ENCODE peak calls at places on chromosomes 11 and 22, in six cellular contexts. X, B, S, C, H and D are unnamed samples.

GRCh38 chr11:129213261-129213660 is 21.1 kb upstream of the ARHGAP32 start:
- DNase-seq in X (no peak), B (no peak), S (no peak), C (no peak), H (no peak), D (no peak)

GRCh38 chr22:22076937-22077703 is 94.5 kb upstream of the TOP3B start:
- DNase-seq in X (peak; percentile 67), B (no peak), S (peak; percentile 36), C (no peak), H (no peak), D (no peak)

GRCh38 chr11:131198161-131198560 is 172.3 kb upstream of the NTM start:
- DNase-seq in X (no peak), B (no peak), S (no peak), C (no peak), H (no peak), D (peak; percentile 30)

GRCh38 chr22:24503137-24503850 is 8.2 kb downstream of the UPB1 start:
- DNase-seq in X (peak; percentile 71), B (peak; percentile 40), S (peak; percentile 73), C (peak; percentile 76), H (no peak), D (peak; percentile 70)

GRCh38 chr22:43891360-43892182 is at the start of gene PNPLA5:
- DNase-seq in X (no peak), B (no peak), S (peak; percentile 44), C (no peak), H (no peak), D (peak; percentile 81)

GRCh38 chr22:36368359-36368983 is 19.3 kb downstream of the MYH9 start:
- DNase-seq in X (peak; percentile 91), B (no peak), S (peak; percentile 81), C (peak; percentile 63), H (no peak), D (no peak)

GRCh38 chr11:119572481-119573424 is 149.8 kb upstream of the THY1 start:
- DNase-seq in X (no peak), B (no peak), S (no peak), C (no peak), H (no peak), D (no peak)

GRCh38 chr11:30291331-30291730 is 31.6 kb upstream of the ARL14EP start:
- DNase-seq in X (no peak), B (no peak), S (no peak), C (no peak), H (no peak), D (no peak)

GRCh38 chr22:36737776-36738175 is 34.2 kb upstream of the CACNG2 start:
- DNase-seq in X (no peak), B (no peak), S (no peak), C (peak; percentile 23), H (no peak), D (peak; percentile 48)

GRCh38 chr11:130201026-130201425 is 41.4 kb downstream of the ST14 start:
- DNase-seq in X (no peak), B (no peak), S (no peak), C (no peak), H (no peak), D (no peak)

GRCh38 chr11:35418847-35419712 is at the start of gene SLC1A2:
- DNase-seq in X (peak; percentile 47), B (peak; percentile 27), S (peak; percentile 78), C (no peak), H (no peak), D (no peak)

GRCh38 chr11:35919244-35919643 is 24.6 kb upstream of the LDLRAD3 start:
- DNase-seq in X (peak; percentile 34), B (no peak), S (no peak), C (no peak), H (no peak), D (no peak)

GRCh38 chr11:123630126-123630531 is 24.3 kb downstream of the SCN3B start:
- DNase-seq in X (no peak), B (peak; percentile 75), S (no peak), C (no peak), H (no peak), D (no peak)

GRCh38 chr22:26234267-26234666 is 65.0 kb downstream of the SEZ6L start:
- DNase-seq in X (no peak), B (no peak), S (no peak), C (no peak), H (no peak), D (no peak)
- TF ChIP-seq CTCF in X (no peak), B (no peak), S (no peak), C (no peak), H (no peak), D (no peak)

DNA sequence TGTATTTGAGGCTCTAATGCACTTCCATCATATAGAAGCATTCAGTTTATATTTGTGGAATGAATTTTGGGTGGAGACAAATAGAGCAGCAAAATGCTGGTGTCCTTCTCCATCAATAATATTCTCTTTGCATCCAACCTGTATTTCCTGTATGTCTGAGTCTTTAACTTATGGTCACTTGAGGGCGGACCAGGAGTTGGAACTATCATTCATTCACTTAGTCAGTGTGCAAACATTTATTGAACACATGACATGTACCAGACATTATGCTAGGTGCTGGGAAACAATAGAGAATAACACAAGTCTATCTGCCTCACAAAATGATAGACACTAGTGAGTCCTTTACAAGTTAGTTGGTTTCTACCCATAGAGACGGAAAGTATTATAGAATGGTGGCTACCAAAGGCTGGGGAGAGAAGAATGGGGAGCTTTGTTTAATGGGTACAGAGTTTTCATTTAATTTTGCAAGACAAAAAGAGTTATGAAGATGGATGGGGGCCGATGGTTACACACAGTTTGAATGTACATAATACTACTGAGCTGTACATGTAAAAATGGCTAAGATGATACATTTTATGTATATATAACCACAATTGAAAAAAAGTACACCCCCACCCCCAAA is 4.6 kb upstream of the TMEM123 start:
- DNase-seq in X (no peak), B (no peak), S (no peak), C (no peak), H (no peak), D (no peak)
- H3K4me1 ChIP-seq in X (no peaks in the 10 kb centered on the region), B (no peaks in the 10 kb centered on the region), S (peaks cover 18% of the 10 kb centered on the region), C (peaks cover 40% of the 10 kb centered on the region), H (peaks cover 7% of the 10 kb centered on the region), D (peaks cover 21% of the 10 kb centered on the region)

GRCh38 chr11:111871693-111872161 is 346 bp upstream of the ALG9 start:
- DNase-seq in X (no peak), B (no peak), S (peak; percentile 28), C (no peak), H (no peak), D (no peak)

GRCh38 chr11:111870522-111870886 is 877 bp downstream of the ALG9 start:
- DNase-seq in X (no peak), B (no peak), S (no peak), C (no peak), H (no peak), D (no peak)

GRCh38 chr11:111870113-111870512 is 1.3 kb downstream of the ALG9 start:
- DNase-seq in X (no peak), B (no peak), S (no peak), C (no peak), H (no peak), D (no peak)

GRCh38 chr11:111870887-111871692 is at the start of gene ALG9:
- DNase-seq in X (peak; percentile 89), B (peak; percentile 86), S (peak; percentile 95), C (peak; percentile 93), H (peak; percentile 71), D (peak; percentile 95)
- TF ChIP-seq CTCF in X (peak; percentile 42), B (peak; percentile 14), S (peak; percentile 46), C (peak; percentile 18), H (peak; percentile 24), D (peak; percentile 37)

GRCh38 chr11:11535611-11536010 is 86.2 kb downstream of the GALNT18 start:
- DNase-seq in X (no peak), B (no peak), S (peak; percentile 40), C (no peak), H (no peak), D (peak; percentile 16)

GRCh38 chr11:11538277-11538960 is 83.4 kb downstream of the GALNT18 start:
- DNase-seq in X (no peak), B (peak; percentile 33), S (peak; percentile 77), C (no peak), H (no peak), D (no peak)

GRCh38 chr11:11536650-11537049 is 85.2 kb downstream of the GALNT18 start:
- DNase-seq in X (no peak), B (no peak), S (no peak), C (no peak), H (no peak), D (no peak)

GRCh38 chr11:11537871-11538270 is 83.9 kb downstream of the GALNT18 start:
- DNase-seq in X (no peak), B (no peak), S (peak; percentile 52), C (no peak), H (no peak), D (no peak)

DNA sequence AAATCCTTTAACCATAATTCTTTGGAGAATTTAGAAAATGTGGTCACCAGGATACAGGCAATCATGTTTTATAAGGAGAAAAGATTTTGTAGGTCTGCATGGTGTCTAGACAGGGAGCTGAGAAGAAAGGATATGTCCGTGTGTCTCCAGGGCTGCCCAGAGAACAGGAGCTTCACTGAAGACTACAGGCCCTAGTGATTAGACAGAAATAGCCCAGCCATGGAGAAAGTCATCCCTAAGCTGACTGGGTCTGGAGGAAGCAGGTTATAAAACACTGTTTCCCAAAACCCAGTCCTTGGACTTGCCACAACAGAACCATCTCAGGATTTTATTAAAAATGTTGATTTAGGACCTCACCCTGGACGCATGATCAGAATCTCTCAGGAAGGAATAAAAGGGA is 84.4 kb downstream of the GALNT18 start:
- DNase-seq in X (no peak), B (no peak), S (no peak), C (no peak), H (no peak), D (no peak)
- H3K4me1 ChIP-seq in X (peaks cover 19% of the 10 kb centered on the region), B (no peaks in the 10 kb centered on the region), S (no peaks in the 10 kb centered on the region), C (no peaks in the 10 kb centered on the region), H (peaks cover 16% of the 10 kb centered on the region), D (peaks cover 44% of the 10 kb centered on the region)

GRCh38 chr11:104076455-104076854 is 40.0 kb downstream of the DDI1 start:
- DNase-seq in X (no peak), B (no peak), S (no peak), C (no peak), H (no peak), D (no peak)

GRCh38 chr11:104073950-104074349 is 37.5 kb downstream of the DDI1 start:
- DNase-seq in X (no peak), B (no peak), S (no peak), C (no peak), H (no peak), D (peak; percentile 24)

GRCh38 chr11:104075716-104076115 is 39.3 kb downstream of the DDI1 start:
- DNase-seq in X (no peak), B (no peak), S (no peak), C (no peak), H (no peak), D (no peak)

GRCh38 chr11:104078250-104078649 is 41.8 kb downstream of the DDI1 start:
- DNase-seq in X (no peak), B (no peak), S (no peak), C (no peak), H (no peak), D (no peak)

DNA sequence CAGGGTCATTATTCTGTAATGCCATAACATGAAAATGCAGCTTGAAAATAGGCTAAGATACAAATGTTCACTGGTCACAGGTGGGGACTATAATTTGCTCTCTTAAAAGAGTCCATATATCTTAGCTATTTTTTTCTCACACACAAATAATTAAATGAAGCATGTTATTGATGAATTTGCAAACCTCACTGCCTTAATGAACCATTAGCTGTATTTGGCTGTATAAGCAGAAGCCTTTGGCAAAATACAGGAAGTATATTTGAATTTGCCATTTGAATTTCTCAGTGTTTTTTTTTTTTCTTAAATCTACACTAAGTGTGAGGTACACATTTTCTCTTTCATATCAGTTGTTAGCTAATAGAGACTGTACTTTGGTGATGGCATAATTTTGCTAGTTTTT is 38.7 kb downstream of the DDI1 start:
- DNase-seq in X (no peak), B (no peak), S (no peak), C (no peak), H (no peak), D (no peak)
- TF ChIP-seq CTCF in X (no peak), B (no peak), S (no peak), C (no peak), H (no peak), D (no peak)